ENCODE peak calls at places on chromosomes 7 and 10, in ten cellular contexts. W, U, N, T, E, L, H, C, X and Q are unnamed samples. For H3K4me1, the result is how much of the 10 kb centered on the place peaks cover.

GRCh38 chr10:122234416-122234815 is 36.7 kb upstream of the BTBD16 start:
- DNase-seq in W (no peak), U (no peak), N (no peak), T (no peak), E (no peak), L (no peak), H (no peak), C (no peak), X (no peak), Q (no peak)

GRCh38 chr7:20053334-20054104 is 163.7 kb downstream of the MACC1 start:
- DNase-seq in W (no peak), U (no peak), N (no peak), T (no peak), E (no peak), L (no peak), H (no peak), C (no peak), X (no peak), Q (no peak)

GRCh38 chr7:30180718-30181117 is 45.9 kb downstream of the MTURN start:
- DNase-seq in W (no peak), U (no peak), N (no peak), T (no peak), E (no peak), L (no peak), H (no peak), C (no peak), X (no peak), Q (no peak)

GRCh38 chr7:134375206-134375605 is 58.5 kb upstream of the SLC35B4 start:
- DNase-seq in W (no peak), U (no peak), N (no peak), T (no peak), E (no peak), L (no peak), H (no peak), C (no peak), X (no peak), Q (no peak)

GRCh38 chr10:102770792-102771191 is 27.0 kb downstream of the WBP1L start:
- DNase-seq in W (no peak), U (no peak), N (no peak), T (no peak), E (no peak), L (no peak), H (no peak), C (no peak), X (peak), Q (peak)

GRCh38 chr10:130691787-130692186 is 555.6 kb downstream of the GLRX3 start:
- DNase-seq in W (no peak), U (no peak), N (no peak), T (no peak), E (no peak), L (no peak), H (no peak), C (no peak), X (no peak), Q (no peak)

GRCh38 chr7:77327932-77328628 is 88.1 kb downstream of the GSAP start:
- DNase-seq in W (no peak), U (no peak), N (no peak), T (no peak), E (no peak), L (no peak), H (no peak), C (no peak), X (no peak), Q (no peak)

GRCh38 chr7:40876604-40877003 is 741.8 kb downstream of the SUGCT start:
- DNase-seq in W (no peak), U (no peak), N (no peak), T (no peak), E (no peak), L (no peak), H (no peak), C (no peak), X (no peak), Q (no peak)

GRCh38 chr10:93622942-93623341 is 10.6 kb downstream of the PDE6C start:
- DNase-seq in W (no peak), U (no peak), N (no peak), T (no peak), E (peak), L (no peak), H (no peak), C (no peak), X (no peak), Q (no peak)

GRCh38 chr10:127293640-127294039 is 97.2 kb upstream of the INSYN2A start:
- DNase-seq in W (no peak), U (no peak), N (no peak), T (no peak), E (no peak), L (peak), H (no peak), C (no peak), X (no peak), Q (no peak)

GRCh38 chr10:130877131-130877530 is 434.4 kb downstream of the TCERG1L start:
- DNase-seq in W (no peak), U (no peak), N (no peak), T (no peak), E (no peak), L (no peak), H (no peak), C (no peak), X (no peak), Q (no peak)

GRCh38 chr10:58157076-58157766 is 110.5 kb downstream of the IPMK start:
- DNase-seq in W (no peak), U (peak), N (no peak), T (no peak), E (no peak), L (peak), H (no peak), C (no peak), X (no peak), Q (no peak)

GRCh38 chr7:142853739-142854504 is 954 bp upstream of the EPHB6 start:
- DNase-seq in W (peak), U (peak), N (peak), T (peak), E (no peak), L (peak), H (no peak), C (peak), X (peak), Q (peak)

GRCh38 chr7:91266931-91267557 is 2.8 kb downstream of the FZD1 start:
- DNase-seq in W (no peak), U (no peak), N (no peak), T (no peak), E (no peak), L (no peak), H (no peak), C (no peak), X (peak), Q (no peak)

GRCh38 chr7:4612939-4613841 is 68.9 kb upstream of the FOXK1 start:
- DNase-seq in W (peak), U (no peak), N (peak), T (no peak), E (no peak), L (no peak), H (no peak), C (no peak), X (peak), Q (no peak)

GRCh38 chr10:118629211-118629610 is 33.8 kb upstream of the PRLHR start:
- DNase-seq in W (no peak), U (no peak), N (no peak), T (no peak), E (no peak), L (no peak), H (no peak), C (no peak), X (no peak), Q (no peak)

GRCh38 chr10:46014683-46015405 is 15.6 kb downstream of the NCOA4 start:
- DNase-seq in W (no peak), U (no peak), N (no peak), T (no peak), E (no peak), L (no peak), H (no peak), C (no peak), X (no peak), Q (no peak)

GRCh38 chr10:112115781-112116385 is 67.7 kb downstream of the GPAM start:
- DNase-seq in W (peak), U (peak), N (peak), T (peak), E (no peak), L (peak), H (no peak), C (no peak), X (no peak), Q (peak)

GRCh38 chr10:73039635-73040034 is 57.0 kb downstream of the P4HA1 start:
- DNase-seq in W (no peak), U (no peak), N (no peak), T (no peak), E (no peak), L (no peak), H (no peak), C (no peak), X (no peak), Q (no peak)

GRCh38 chr10:73043319-73043718 is 53.3 kb downstream of the P4HA1 start:
- DNase-seq in W (no peak), U (no peak), N (no peak), T (no peak), E (no peak), L (no peak), H (no peak), C (no peak), X (no peak), Q (no peak)

GRCh38 chr10:73044378-73045285 is 52.0 kb downstream of the P4HA1 start:
- DNase-seq in W (no peak), U (peak), N (no peak), T (no peak), E (no peak), L (no peak), H (no peak), C (no peak), X (no peak), Q (no peak)

GRCh38 chr10:73042130-73042529 is 54.5 kb downstream of the P4HA1 start:
- DNase-seq in W (no peak), U (no peak), N (no peak), T (no peak), E (no peak), L (no peak), H (no peak), C (no peak), X (no peak), Q (no peak)

DNA sequence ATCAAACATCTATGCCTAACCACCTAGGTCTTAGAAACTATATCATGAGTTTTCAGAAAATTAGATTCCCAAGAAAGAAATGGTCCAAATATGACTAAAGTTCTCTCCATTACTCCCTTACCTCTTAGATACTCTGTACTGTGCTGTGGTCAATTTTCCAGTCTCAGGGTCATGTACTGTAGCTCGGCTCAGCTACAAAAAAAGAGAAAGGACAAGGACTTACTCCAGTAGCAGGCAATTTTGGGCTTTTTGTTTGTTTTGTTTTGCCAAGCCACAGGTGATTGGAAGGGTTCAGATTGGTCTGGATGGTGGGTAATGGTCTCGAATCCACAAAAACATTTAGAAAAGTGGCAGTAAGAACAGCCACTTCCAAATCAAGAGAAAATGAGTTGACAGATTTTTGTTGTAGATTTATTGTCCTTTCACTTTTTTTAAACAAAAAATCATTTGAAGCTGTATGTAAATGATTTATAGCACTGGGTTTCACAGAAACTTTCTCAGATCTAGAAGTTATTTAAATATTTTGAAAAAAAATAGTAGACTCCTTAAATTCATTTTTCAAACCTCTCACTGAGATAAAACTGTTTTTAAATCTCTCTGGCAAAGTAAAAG is 52.8 kb downstream of the P4HA1 start:
- DNase-seq in W (no peak), U (no peak), N (no peak), T (no peak), E (no peak), L (no peak), H (no peak), C (no peak), X (no peak), Q (no peak)
- H3K4me1 ChIP-seq in W (under half), U (under half), N (under half), T (under half), E (under half), L (under half), H (under half), C (under half), X (under half), Q (under half)

GRCh38 chr7:2138146-2138765 is 94.5 kb downstream of the MAD1L1 start:
- DNase-seq in W (peak), U (no peak), N (no peak), T (no peak), E (peak), L (no peak), H (no peak), C (no peak), X (no peak), Q (no peak)
- TF ChIP-seq EP300 in W (no peak), U (no peak), N (no peak), T (no peak), E (no peak), L (no peak), H (no peak), C (no peak), X (no peak), Q (no peak)

GRCh38 chr10:132417249-132417878 is 20.4 kb downstream of the PWWP2B start:
- DNase-seq in W (no peak), U (no peak), N (no peak), T (no peak), E (no peak), L (no peak), H (no peak), C (no peak), X (no peak), Q (no peak)

GRCh38 chr10:132419631-132420468 is 22.9 kb downstream of the PWWP2B start:
- DNase-seq in W (no peak), U (no peak), N (no peak), T (no peak), E (no peak), L (peak), H (no peak), C (no peak), X (no peak), Q (no peak)

GRCh38 chr10:132416566-132417248 is 19.7 kb downstream of the PWWP2B start:
- DNase-seq in W (no peak), U (no peak), N (no peak), T (no peak), E (no peak), L (no peak), H (no peak), C (no peak), X (no peak), Q (no peak)

GRCh38 chr10:132418520-132419416 is 21.8 kb downstream of the PWWP2B start:
- DNase-seq in W (peak), U (peak), N (no peak), T (no peak), E (no peak), L (peak), H (no peak), C (no peak), X (no peak), Q (no peak)

GRCh38 chr10:132417957-132418441 is 21.0 kb downstream of the PWWP2B start:
- DNase-seq in W (peak), U (no peak), N (no peak), T (no peak), E (no peak), L (peak), H (no peak), C (no peak), X (no peak), Q (no peak)
- H3K4me1 ChIP-seq in W (half or more), U (under half), N (under half), T (half or more), E (under half), L (half or more), H (under half), C (half or more), X (under half), Q (under half)

GRCh38 chr7:74587435-74588126 is 69.9 kb upstream of the GTF2I start:
- DNase-seq in W (peak), U (peak), N (peak), T (peak), E (peak), L (peak), H (peak), C (peak), X (peak), Q (no peak)
- TF ChIP-seq EP300 in W (no peak), U (no peak), N (no peak), T (no peak), E (peak), L (no peak), H (peak), C (no peak), X (no peak), Q (no peak)

GRCh38 chr10:29805134-29805691 is 170.4 kb upstream of the SVIL start:
- DNase-seq in W (no peak), U (no peak), N (no peak), T (no peak), E (no peak), L (no peak), H (no peak), C (peak), X (no peak), Q (no peak)

GRCh38 chr10:29804025-29804852 is 169.5 kb upstream of the SVIL start:
- DNase-seq in W (peak), U (peak), N (no peak), T (no peak), E (no peak), L (peak), H (no peak), C (peak), X (no peak), Q (peak)

GRCh38 chr10:29806350-29806788 is 171.6 kb upstream of the SVIL start:
- DNase-seq in W (no peak), U (no peak), N (no peak), T (no peak), E (no peak), L (no peak), H (no peak), C (no peak), X (no peak), Q (no peak)

GRCh38 chr10:29810816-29811215 is 176.0 kb upstream of the SVIL start:
- DNase-seq in W (no peak), U (no peak), N (no peak), T (no peak), E (no peak), L (no peak), H (no peak), C (no peak), X (no peak), Q (no peak)

GRCh38 chr10:29807407-29807806 is 172.6 kb upstream of the SVIL start:
- DNase-seq in W (no peak), U (peak), N (no peak), T (no peak), E (no peak), L (no peak), H (no peak), C (no peak), X (no peak), Q (no peak)
- H3K4me1 ChIP-seq in W (under half), U (half or more), N (under half), T (under half), E (under half), L (under half), H (under half), C (under half), X (under half), Q (under half)

GRCh38 chr7:17829001-17829400 is 111.3 kb downstream of the SNX13 start:
- DNase-seq in W (no peak), U (no peak), N (no peak), T (no peak), E (no peak), L (no peak), H (no peak), C (no peak), X (no peak), Q (no peak)

GRCh38 chr7:17832820-17833219 is 107.5 kb downstream of the SNX13 start:
- DNase-seq in W (no peak), U (no peak), N (no peak), T (no peak), E (no peak), L (no peak), H (no peak), C (no peak), X (no peak), Q (no peak)

GRCh38 chr7:17832242-17832641 is 108.1 kb downstream of the SNX13 start:
- DNase-seq in W (no peak), U (no peak), N (no peak), T (no peak), E (no peak), L (no peak), H (no peak), C (no peak), X (no peak), Q (no peak)

GRCh38 chr7:17830206-17830605 is 110.1 kb downstream of the SNX13 start:
- DNase-seq in W (no peak), U (no peak), N (no peak), T (no peak), E (no peak), L (no peak), H (no peak), C (no peak), X (no peak), Q (no peak)
- TF ChIP-seq EP300 in W (no peak), U (no peak), N (no peak), T (no peak), E (no peak), L (no peak), H (no peak), C (no peak), X (no peak), Q (no peak)